ENCODE peak calls at places on chromosome 11, in eight cellular contexts. G, U, I, Q, H, Z, W and O are unnamed samples.

GRCh38 chr11:46247664-46248063 is 29.8 kb upstream of the CREB3L1 start:
- DNase-seq in I (no peak), W (no peak), G (peak; percentile 8), H (no peak), Z (peak; percentile 6), U (no peak), Q (peak; percentile 54), O (peak; percentile 83)

GRCh38 chr11:45754746-45755145 is 50.2 kb upstream of the SLC35C1 start:
- DNase-seq in G (no peak), W (no peak), Z (no peak), H (no peak), I (no peak), U (no peak), Q (no peak), O (no peak)

GRCh38 chr11:66749091-66749490 is 20.1 kb upstream of the SPTBN2 start:
- DNase-seq in Q (no peak), Z (no peak), I (no peak), H (no peak), U (no peak), W (no peak), G (no peak), O (peak; percentile 86)

GRCh38 chr11:34996958-34997357 is 80.5 kb downstream of the PDHX start:
- DNase-seq in Z (no peak), Q (no peak), H (no peak), U (no peak), G (peak; percentile 11), I (no peak), W (no peak), O (no peak)

GRCh38 chr11:35525501-35526175 is at the start of gene PAMR1:
- DNase-seq in G (no peak), U (no peak), Z (peak; percentile 22), H (no peak), Q (peak; percentile 13), I (no peak), W (no peak), O (peak; percentile 63)

GRCh38 chr11:12922980-12923507 is 86.1 kb upstream of the RASSF10 start:
- DNase-seq in H (no peak), G (no peak), U (no peak), W (no peak), I (no peak), Q (no peak), Z (no peak), O (no peak)

GRCh38 chr11:8105666-8106065 is 24.7 kb downstream of the TUB start:
- DNase-seq in G (no peak), W (no peak), Q (no peak), Z (no peak), I (no peak), U (no peak), H (no peak), O (no peak)

GRCh38 chr11:60776167-60776566 is 9.0 kb upstream of the MS4A10 start:
- DNase-seq in G (no peak), H (no peak), Z (no peak), I (no peak), U (no peak), Q (no peak), W (no peak), O (no peak)

GRCh38 chr11:132244871-132245557 is 874.6 kb downstream of the NTM start:
- DNase-seq in W (no peak), I (no peak), U (no peak), Q (no peak), G (no peak), Z (no peak), H (no peak), O (no peak)

GRCh38 chr11:9092846-9093778 is 1.7 kb upstream of the SCUBE2 start:
- DNase-seq in Q (no peak), G (no peak), U (no peak), W (no peak), I (no peak), H (no peak), Z (no peak), O (no peak)

GRCh38 chr11:125165111-125165663 is 636 bp downstream of the PKNOX2 start:
- DNase-seq in W (no peak), G (no peak), Z (no peak), I (no peak), Q (peak; percentile 15), H (no peak), U (no peak), O (peak; percentile 29)

GRCh38 chr11:61503135-61503770 is 5.3 kb upstream of the LRRC10B start:
- DNase-seq in Z (no peak), W (no peak), Q (no peak), G (no peak), H (no peak), U (no peak), I (no peak), O (no peak)

GRCh38 chr11:57598831-57599155 is 1.3 kb downstream of the SERPING1 start:
- DNase-seq in W (no peak), G (no peak), U (no peak), H (no peak), I (no peak), Q (no peak), Z (no peak), O (no peak)

GRCh38 chr11:47523491-47524199 is 29.3 kb downstream of the CELF1 start:
- DNase-seq in G (no peak), Q (peak; percentile 29), U (no peak), W (no peak), H (no peak), Z (no peak), I (peak; percentile 27), O (peak; percentile 87)

GRCh38 chr11:16820324-16821092 is 82.1 kb downstream of the C11orf58 start:
- DNase-seq in U (no peak), H (peak; percentile 23), W (peak; percentile 81), I (peak; percentile 9), Z (peak; percentile 74), G (peak; percentile 77), Q (peak; percentile 87), O (peak; percentile 85)

GRCh38 chr11:1880746-1881441 is 10.8 kb downstream of the PRR33 start:
- DNase-seq in H (no peak), U (no peak), G (no peak), I (no peak), Q (peak; percentile 2), W (no peak), Z (no peak), O (no peak)